ENCODE peak calls at places on chromosome 11, in six cellular contexts. One of them, this sample, is unnamed.

GRCh38 chr11:63623513-63624140 is 9.4 kb upstream of the PLAAT3 start:
- ATAC-seq in stimulated activated naive B cell treated with anti-CD40 and anti-IgM and Interleukin-4, amounts not matched to agents 10 μg/mL and 1 μg/mL and 100 μg/mL, for 72 hours: no peak
- ATAC-seq in heart right ventricle: no peak
- ATAC-seq in naive thymus-derived CD4-positive, alpha-beta T cell: no peak
- ATAC-seq in sciatic nerve: no peak
- ATAC-seq in CD8-positive, alpha-beta T cell: no peak
- ATAC-seq in this sample: no peak

GRCh38 chr11:42770444-42771065 is 541.2 kb upstream of the API5 start:
- ATAC-seq in stimulated activated naive B cell treated with anti-CD40 and anti-IgM and Interleukin-4, amounts not matched to agents 10 μg/mL and 1 μg/mL and 100 μg/mL, for 72 hours: peak
- ATAC-seq in heart right ventricle: no peak
- ATAC-seq in naive thymus-derived CD4-positive, alpha-beta T cell: no peak
- ATAC-seq in sciatic nerve: no peak
- ATAC-seq in CD8-positive, alpha-beta T cell: no peak
- ATAC-seq in this sample: no peak

GRCh38 chr11:45664376-45665205 is 831 bp downstream of the CHST1 start:
- ATAC-seq in stimulated activated naive B cell treated with anti-CD40 and anti-IgM and Interleukin-4, amounts not matched to agents 10 μg/mL and 1 μg/mL and 100 μg/mL, for 72 hours: no peak
- ATAC-seq in heart right ventricle: peak
- ATAC-seq in naive thymus-derived CD4-positive, alpha-beta T cell: peak
- ATAC-seq in sciatic nerve: peak
- ATAC-seq in CD8-positive, alpha-beta T cell: no peak
- ATAC-seq in this sample: no peak

GRCh38 chr11:69126286-69126685 is 29.4 kb upstream of the SMIM38 start:
- ATAC-seq in stimulated activated naive B cell treated with anti-CD40 and anti-IgM and Interleukin-4, amounts not matched to agents 10 μg/mL and 1 μg/mL and 100 μg/mL, for 72 hours: no peak
- ATAC-seq in heart right ventricle: no peak
- ATAC-seq in naive thymus-derived CD4-positive, alpha-beta T cell: no peak
- ATAC-seq in sciatic nerve: no peak
- ATAC-seq in CD8-positive, alpha-beta T cell: no peak
- ATAC-seq in this sample: no peak

GRCh38 chr11:59754859-59755700 is at the start of gene STX3:
- ATAC-seq in stimulated activated naive B cell treated with anti-CD40 and anti-IgM and Interleukin-4, amounts not matched to agents 10 μg/mL and 1 μg/mL and 100 μg/mL, for 72 hours: peak
- ATAC-seq in heart right ventricle: peak
- ATAC-seq in naive thymus-derived CD4-positive, alpha-beta T cell: peak
- ATAC-seq in sciatic nerve: peak
- ATAC-seq in CD8-positive, alpha-beta T cell: peak
- ATAC-seq in this sample: peak

GRCh38 chr11:88131764-88132470 is 43.3 kb downstream of the RAB38 start:
- ATAC-seq in stimulated activated naive B cell treated with anti-CD40 and anti-IgM and Interleukin-4, amounts not matched to agents 10 μg/mL and 1 μg/mL and 100 μg/mL, for 72 hours: no peak
- ATAC-seq in heart right ventricle: no peak
- ATAC-seq in naive thymus-derived CD4-positive, alpha-beta T cell: no peak
- ATAC-seq in sciatic nerve: no peak
- ATAC-seq in CD8-positive, alpha-beta T cell: no peak
- ATAC-seq in this sample: no peak

GRCh38 chr11:64788321-64789215 is 10.2 kb upstream of the SF1 start:
- ATAC-seq in stimulated activated naive B cell treated with anti-CD40 and anti-IgM and Interleukin-4, amounts not matched to agents 10 μg/mL and 1 μg/mL and 100 μg/mL, for 72 hours: peak
- ATAC-seq in heart right ventricle: no peak
- ATAC-seq in naive thymus-derived CD4-positive, alpha-beta T cell: no peak
- ATAC-seq in sciatic nerve: no peak
- ATAC-seq in CD8-positive, alpha-beta T cell: no peak
- ATAC-seq in this sample: no peak

GRCh38 chr11:35111171-35112055 is 27.6 kb upstream of the CD44 start:
- ATAC-seq in stimulated activated naive B cell treated with anti-CD40 and anti-IgM and Interleukin-4, amounts not matched to agents 10 μg/mL and 1 μg/mL and 100 μg/mL, for 72 hours: no peak
- ATAC-seq in heart right ventricle: peak
- ATAC-seq in naive thymus-derived CD4-positive, alpha-beta T cell: peak
- ATAC-seq in sciatic nerve: no peak
- ATAC-seq in CD8-positive, alpha-beta T cell: no peak
- ATAC-seq in this sample: no peak

GRCh38 chr11:12824281-12825041 is 150.2 kb downstream of the TEAD1 start:
- ATAC-seq in stimulated activated naive B cell treated with anti-CD40 and anti-IgM and Interleukin-4, amounts not matched to agents 10 μg/mL and 1 μg/mL and 100 μg/mL, for 72 hours: no peak
- ATAC-seq in heart right ventricle: peak
- ATAC-seq in naive thymus-derived CD4-positive, alpha-beta T cell: no peak
- ATAC-seq in sciatic nerve: no peak
- ATAC-seq in CD8-positive, alpha-beta T cell: no peak
- ATAC-seq in this sample: no peak

GRCh38 chr11:76803023-76803422 is 19.9 kb downstream of the TSKU start:
- ATAC-seq in stimulated activated naive B cell treated with anti-CD40 and anti-IgM and Interleukin-4, amounts not matched to agents 10 μg/mL and 1 μg/mL and 100 μg/mL, for 72 hours: no peak
- ATAC-seq in heart right ventricle: no peak
- ATAC-seq in naive thymus-derived CD4-positive, alpha-beta T cell: no peak
- ATAC-seq in sciatic nerve: peak
- ATAC-seq in CD8-positive, alpha-beta T cell: no peak
- ATAC-seq in this sample: no peak

GRCh38 chr11:2098691-2099522 is 40.3 kb downstream of the IGF2 start:
- ATAC-seq in stimulated activated naive B cell treated with anti-CD40 and anti-IgM and Interleukin-4, amounts not matched to agents 10 μg/mL and 1 μg/mL and 100 μg/mL, for 72 hours: no peak
- ATAC-seq in heart right ventricle: no peak
- ATAC-seq in naive thymus-derived CD4-positive, alpha-beta T cell: no peak
- ATAC-seq in sciatic nerve: no peak
- ATAC-seq in CD8-positive, alpha-beta T cell: no peak
- ATAC-seq in this sample: no peak

GRCh38 chr11:70760416-70761020 is 362.2 kb downstream of the CTTN start:
- ATAC-seq in stimulated activated naive B cell treated with anti-CD40 and anti-IgM and Interleukin-4, amounts not matched to agents 10 μg/mL and 1 μg/mL and 100 μg/mL, for 72 hours: no peak
- ATAC-seq in heart right ventricle: no peak
- ATAC-seq in naive thymus-derived CD4-positive, alpha-beta T cell: no peak
- ATAC-seq in sciatic nerve: no peak
- ATAC-seq in CD8-positive, alpha-beta T cell: no peak
- ATAC-seq in this sample: no peak